ENCODE peak calls at places on chromosomes 5 and 9, in four cellular contexts. One of them, this sample, is unnamed.

GRCh38 chr5:54626407-54626806 is 108.8 kb downstream of the SNX18 start:
- DNase-seq in transverse colon: no peak
- DNase-seq in AG04450: no peak
- DNase-seq in RWPE1: no peak
- DNase-seq in this sample: no peak

GRCh38 chr5:107546084-107546483 is 124.7 kb downstream of the EFNA5 start:
- DNase-seq in transverse colon: no peak
- DNase-seq in AG04450: no peak
- DNase-seq in RWPE1: no peak
- DNase-seq in this sample: no peak

GRCh38 chr5:160054831-160055230 is 45.9 kb downstream of the TTC1 start:
- DNase-seq in transverse colon: peak; percentile 47
- DNase-seq in AG04450: no peak
- DNase-seq in RWPE1: peak; percentile 30
- DNase-seq in this sample: no peak

GRCh38 chr9:4315582-4316215 is 15.8 kb upstream of the GLIS3 start:
- DNase-seq in transverse colon: peak; percentile 83
- DNase-seq in AG04450: no peak
- DNase-seq in RWPE1: peak; percentile 46
- DNase-seq in this sample: peak; percentile 16

GRCh38 chr9:136867480-136867879 is 1.4 kb upstream of the EDF1 start:
- DNase-seq in transverse colon: no peak
- DNase-seq in AG04450: no peak
- DNase-seq in RWPE1: no peak
- DNase-seq in this sample: no peak

GRCh38 chr5:54455413-54456157 is at the start of gene HSPB3:
- DNase-seq in transverse colon: peak; percentile 22
- DNase-seq in AG04450: no peak
- DNase-seq in RWPE1: peak; percentile 74
- DNase-seq in this sample: no peak

GRCh38 chr5:1538276-1538675 is 14.5 kb upstream of the LPCAT1 start:
- DNase-seq in transverse colon: no peak
- DNase-seq in AG04450: no peak
- DNase-seq in RWPE1: no peak
- DNase-seq in this sample: no peak

GRCh38 chr5:96962540-96962991 is 26.7 kb downstream of the LNPEP start:
- DNase-seq in transverse colon: no peak
- DNase-seq in AG04450: no peak
- DNase-seq in RWPE1: no peak
- DNase-seq in this sample: no peak

GRCh38 chr5:81006955-81007636 is 46.9 kb downstream of the RASGRF2 start:
- DNase-seq in transverse colon: no peak
- DNase-seq in AG04450: no peak
- DNase-seq in RWPE1: no peak
- DNase-seq in this sample: no peak

GRCh38 chr9:119768266-119768665 is 399.0 kb upstream of the BRINP1 start:
- DNase-seq in transverse colon: no peak
- DNase-seq in AG04450: no peak
- DNase-seq in RWPE1: no peak
- DNase-seq in this sample: no peak

GRCh38 chr5:72166070-72166979 is 59.0 kb downstream of the MAP1B start:
- DNase-seq in transverse colon: no peak
- DNase-seq in AG04450: no peak
- DNase-seq in RWPE1: peak; percentile 70
- DNase-seq in this sample: no peak

GRCh38 chr5:172674155-172674554 is 33.1 kb downstream of the NEURL1B start:
- DNase-seq in transverse colon: no peak
- DNase-seq in AG04450: no peak
- DNase-seq in RWPE1: no peak
- DNase-seq in this sample: no peak

GRCh38 chr5:143135832-143136551 is 267.5 kb downstream of the NR3C1 start:
- DNase-seq in transverse colon: no peak
- DNase-seq in AG04450: no peak
- DNase-seq in RWPE1: no peak
- DNase-seq in this sample: no peak

GRCh38 chr9:115012476-115012875 is 82.1 kb upstream of the TNFSF8 start:
- DNase-seq in transverse colon: no peak
- DNase-seq in AG04450: no peak
- DNase-seq in RWPE1: no peak
- DNase-seq in this sample: no peak

GRCh38 chr5:140546851-140547507 is 483 bp upstream of the EIF4EBP3 start:
- DNase-seq in transverse colon: peak; percentile 58
- DNase-seq in AG04450: no peak
- DNase-seq in RWPE1: no peak
- DNase-seq in this sample: no peak

GRCh38 chr9:85200726-85201402 is 531.3 kb downstream of the NTRK2 start:
- DNase-seq in transverse colon: peak; percentile 48
- DNase-seq in AG04450: no peak
- DNase-seq in RWPE1: peak; percentile 58
- DNase-seq in this sample: no peak

GRCh38 chr9:95193067-95193466 is 124.4 kb downstream of the FANCC start:
- DNase-seq in transverse colon: no peak
- DNase-seq in AG04450: no peak
- DNase-seq in RWPE1: no peak
- DNase-seq in this sample: no peak

GRCh38 chr5:10635257-10635860 is 71.5 kb downstream of the ANKRD33B start:
- DNase-seq in transverse colon: no peak
- DNase-seq in AG04450: no peak
- DNase-seq in RWPE1: peak; percentile 87
- DNase-seq in this sample: no peak

GRCh38 chr5:116557669-116558271 is 16.9 kb downstream of the SEMA6A start:
- DNase-seq in transverse colon: no peak
- DNase-seq in AG04450: no peak
- DNase-seq in RWPE1: no peak
- DNase-seq in this sample: no peak

GRCh38 chr9:4491621-4491975 is 1.3 kb downstream of the SLC1A1 start:
- DNase-seq in transverse colon: peak; percentile 27
- DNase-seq in AG04450: no peak
- DNase-seq in RWPE1: no peak
- DNase-seq in this sample: no peak

GRCh38 chr5:179141867-179142266 is 81.7 kb downstream of the ZNF354C start:
- DNase-seq in transverse colon: no peak
- DNase-seq in AG04450: no peak
- DNase-seq in RWPE1: no peak
- DNase-seq in this sample: no peak

GRCh38 chr9:9998491-9999287 is 614.1 kb downstream of the PTPRD start:
- DNase-seq in transverse colon: no peak
- DNase-seq in AG04450: no peak
- DNase-seq in RWPE1: peak; percentile 1
- DNase-seq in this sample: no peak

GRCh38 chr5:142428773-142429473 is 104.1 kb upstream of the SPRY4 start:
- DNase-seq in transverse colon: no peak
- DNase-seq in AG04450: no peak
- DNase-seq in RWPE1: no peak
- DNase-seq in this sample: no peak

GRCh38 chr5:172164773-172165212 is 23.2 kb downstream of the STK10 start:
- DNase-seq in transverse colon: no peak
- DNase-seq in AG04450: no peak
- DNase-seq in RWPE1: no peak
- DNase-seq in this sample: no peak

GRCh38 chr5:58071566-58071965 is 388.3 kb downstream of the PLK2 start:
- DNase-seq in transverse colon: no peak
- DNase-seq in AG04450: no peak
- DNase-seq in RWPE1: no peak
- DNase-seq in this sample: no peak

GRCh38 chr9:106886111-106887046 is 23.4 kb downstream of the ZNF462 start:
- DNase-seq in transverse colon: no peak
- DNase-seq in AG04450: no peak
- DNase-seq in RWPE1: peak; percentile 86
- DNase-seq in this sample: no peak

GRCh38 chr5:170330568-170331054 is 33.0 kb upstream of the LCP2 start:
- DNase-seq in transverse colon: no peak
- DNase-seq in AG04450: no peak
- DNase-seq in RWPE1: no peak
- DNase-seq in this sample: no peak

GRCh38 chr5:102758576-102758975 is 3.5 kb downstream of the PAM start:
- DNase-seq in transverse colon: no peak
- DNase-seq in AG04450: no peak
- DNase-seq in RWPE1: no peak
- DNase-seq in this sample: no peak